ENCODE peak calls at places on chromosomes 7 and 10, in six cellular contexts. C, U, V, O, J and L are unnamed samples.

GRCh38 chr7:102101111-102101551 is 185.5 kb upstream of the SH2B2 start:
- DNase-seq in O (no peak), C (no peak), U (no peak), J (no peak), V (no peak), L (no peak)

GRCh38 chr10:34537629-34538231 is 277.4 kb downstream of the PARD3 start:
- DNase-seq in J (no peak), V (no peak), C (no peak), U (no peak), O (no peak), L (no peak)

GRCh38 chr10:114548662-114549061 is 109.4 kb downstream of the ABLIM1 start:
- DNase-seq in C (no peak), J (no peak), U (peak; percentile 80), O (peak; percentile 16), V (peak; percentile 56), L (no peak)

GRCh38 chr7:45187946-45188411 is 30.4 kb downstream of the RAMP3 start:
- DNase-seq in V (no peak), J (no peak), C (no peak), O (no peak), U (no peak), L (no peak)

GRCh38 chr7:87110778-87111177 is 41.5 kb upstream of the DMTF1 start:
- DNase-seq in J (no peak), U (peak; percentile 36), O (no peak), C (no peak), V (no peak), L (no peak)

GRCh38 chr7:158028290-158028941 is 559.2 kb downstream of the PTPRN2 start:
- DNase-seq in J (no peak), C (no peak), V (no peak), O (no peak), U (peak; percentile 72), L (no peak)

GRCh38 chr7:111753968-111754367 is 191.7 kb upstream of the IMMP2L start:
- DNase-seq in C (no peak), V (no peak), J (no peak), U (no peak), O (no peak), L (no peak)

GRCh38 chr10:30691601-30692015 is 62.1 kb upstream of the LYZL2 start:
- DNase-seq in V (no peak), O (no peak), J (no peak), C (no peak), U (no peak), L (no peak)

GRCh38 chr7:12257582-12257981 is 46.5 kb downstream of the TMEM106B start:
- DNase-seq in O (no peak), V (no peak), U (peak; percentile 7), C (peak; percentile 37), J (peak; percentile 11), L (no peak)

GRCh38 chr7:158771-159170 is 33.6 kb upstream of the FAM20C start:
- DNase-seq in J (no peak), C (no peak), V (no peak), O (no peak), U (no peak), L (no peak)

GRCh38 chr7:129489491-129489890 is 12.8 kb upstream of the SMKR1 start:
- DNase-seq in V (no peak), O (no peak), J (no peak), U (peak; percentile 12), C (no peak), L (no peak)

GRCh38 chr10:69500864-69501468 is 49.7 kb downstream of the TSPAN15 start:
- DNase-seq in V (no peak), J (no peak), O (no peak), C (no peak), U (no peak), L (no peak)

GRCh38 chr7:158910254-158911053 is 54.1 kb downstream of the DYNC2I1 start:
- DNase-seq in V (no peak), O (no peak), U (no peak), J (no peak), C (no peak), L (no peak)

GRCh38 chr7:13028731-13029099 is 341.3 kb downstream of the ARL4A start:
- DNase-seq in U (no peak), V (no peak), O (no peak), C (no peak), J (no peak), L (no peak)

GRCh38 chr7:44674381-44674780 is 68.0 kb downstream of the OGDH start:
- DNase-seq in J (no peak), U (no peak), V (no peak), O (no peak), C (no peak), L (no peak)

GRCh38 chr7:69438584-69438983 is 159.7 kb upstream of the AUTS2 start:
- DNase-seq in J (no peak), V (no peak), O (no peak), U (no peak), C (no peak), L (no peak)

GRCh38 chr10:122551450-122551849 is 9.1 kb upstream of the DMBT1 start:
- DNase-seq in U (peak; percentile 36), V (no peak), J (peak; percentile 18), C (no peak), O (no peak), L (no peak)

GRCh38 chr7:155733582-155734444 is 78.5 kb downstream of the SHH start:
- DNase-seq in U (no peak), O (no peak), C (no peak), J (no peak), V (no peak), L (no peak)

GRCh38 chr10:79129361-79129997 is 60.7 kb downstream of the ZMIZ1 start:
- DNase-seq in O (peak; percentile 70), U (peak; percentile 45), J (no peak), V (no peak), C (no peak), L (no peak)

GRCh38 chr7:23654508-23654907 is 25.5 kb upstream of the FAM221A start:
- DNase-seq in C (no peak), U (peak; percentile 15), V (peak; percentile 43), J (no peak), O (no peak), L (no peak)

GRCh38 chr7:80942261-80943041 is 23.6 kb upstream of the SEMA3C start:
- DNase-seq in V (peak; percentile 79), U (peak; percentile 61), J (no peak), C (peak; percentile 100), O (no peak), L (no peak)

GRCh38 chr10:100377830-100378229 is 30.8 kb downstream of the SCD start:
- DNase-seq in V (no peak), O (no peak), U (no peak), C (no peak), J (no peak), L (no peak)

GRCh38 chr7:26857534-26858228 is 6.7 kb downstream of the SKAP2 start:
- DNase-seq in J (no peak), V (no peak), U (no peak), C (no peak), O (no peak), L (no peak)

GRCh38 chr10:106189254-106189653 is 975.3 kb downstream of the SORCS1 start:
- DNase-seq in O (peak; percentile 30), U (peak; percentile 5), C (no peak), V (no peak), J (no peak), L (no peak)

DNA sequence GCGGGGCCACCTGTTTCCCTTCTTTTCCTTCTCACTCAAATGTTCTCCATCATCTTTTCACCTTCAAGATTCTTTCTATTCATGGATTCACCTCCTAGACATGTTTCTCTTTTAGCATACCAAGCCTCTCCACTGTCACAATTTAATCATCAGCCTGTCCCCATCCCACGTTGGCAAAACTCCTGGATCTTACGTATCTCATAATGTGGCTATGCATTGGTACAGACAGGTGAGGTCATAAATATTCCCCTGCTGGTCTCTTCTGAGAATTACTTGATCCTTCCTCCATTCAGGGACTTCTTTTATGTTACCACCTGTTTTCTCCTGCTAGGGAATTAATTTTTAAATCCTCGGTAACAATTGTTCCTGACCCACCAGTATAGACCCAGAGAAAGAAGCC is 262.6 kb upstream of the NEBL start:
- DNase-seq in V (no peak), J (no peak), C (no peak), O (no peak), U (no peak), L (no peak)
- TF ChIP-seq CTCF in V (no peak), J (no peak), C (no peak), O (no peak), U (no peak), L (no peak)

GRCh38 chr7:35255417-35255798 is 1.5 kb upstream of the TBX20 start:
- DNase-seq in V (no peak), J (no peak), C (no peak), U (no peak), O (no peak), L (no peak)
- TF ChIP-seq CTCF in V (no peak), J (no peak), C (no peak), U (no peak), O (no peak), L (no peak)

DNA sequence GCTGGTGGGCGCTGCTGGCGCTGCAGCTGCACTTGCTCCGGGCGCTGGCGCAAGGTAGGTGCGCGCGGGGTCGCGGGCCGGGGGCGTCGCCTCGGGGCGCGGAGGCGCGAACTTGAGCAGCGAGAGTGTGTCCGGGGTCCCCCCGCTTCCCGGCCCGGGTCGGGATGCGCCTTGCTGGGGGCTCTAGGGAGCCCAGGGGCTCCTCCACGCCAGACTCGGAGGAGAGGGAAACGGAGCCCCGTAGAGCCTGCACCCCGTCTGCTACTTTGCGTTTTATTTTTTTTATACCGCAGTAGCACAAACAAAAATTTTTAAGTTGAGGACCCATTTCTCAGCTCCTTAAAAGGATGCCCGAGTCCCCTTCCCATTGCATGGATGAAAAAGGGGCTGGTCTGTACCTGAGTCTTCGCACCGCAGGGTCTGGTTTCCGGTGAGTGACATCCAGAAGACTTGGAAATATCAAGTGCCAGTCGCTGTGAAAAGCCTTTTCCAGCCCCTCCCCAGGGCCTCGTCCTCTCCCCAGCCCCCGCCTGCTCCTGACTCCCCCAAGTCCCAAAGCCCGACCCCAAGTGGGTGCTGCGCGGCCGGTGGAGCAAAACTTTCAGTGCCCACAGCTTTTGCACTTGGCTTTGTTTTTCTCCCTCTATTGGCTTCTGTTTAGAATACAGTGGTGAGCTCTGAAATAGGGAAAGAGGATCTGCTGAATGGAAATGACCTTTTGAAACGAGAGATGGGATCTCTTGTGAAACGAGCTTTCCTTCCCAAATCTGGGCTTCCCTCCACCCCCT is 973 bp downstream of the SDK1 start:
- DNase-seq in U (peak; percentile 18), C (no peak), O (peak; percentile 26), J (no peak), V (no peak), L (no peak)
- TF ChIP-seq CTCF in U (no peak), C (peak; percentile 50), O (peak; percentile 51), J (no peak), V (peak; percentile 1), L (no peak)

DNA sequence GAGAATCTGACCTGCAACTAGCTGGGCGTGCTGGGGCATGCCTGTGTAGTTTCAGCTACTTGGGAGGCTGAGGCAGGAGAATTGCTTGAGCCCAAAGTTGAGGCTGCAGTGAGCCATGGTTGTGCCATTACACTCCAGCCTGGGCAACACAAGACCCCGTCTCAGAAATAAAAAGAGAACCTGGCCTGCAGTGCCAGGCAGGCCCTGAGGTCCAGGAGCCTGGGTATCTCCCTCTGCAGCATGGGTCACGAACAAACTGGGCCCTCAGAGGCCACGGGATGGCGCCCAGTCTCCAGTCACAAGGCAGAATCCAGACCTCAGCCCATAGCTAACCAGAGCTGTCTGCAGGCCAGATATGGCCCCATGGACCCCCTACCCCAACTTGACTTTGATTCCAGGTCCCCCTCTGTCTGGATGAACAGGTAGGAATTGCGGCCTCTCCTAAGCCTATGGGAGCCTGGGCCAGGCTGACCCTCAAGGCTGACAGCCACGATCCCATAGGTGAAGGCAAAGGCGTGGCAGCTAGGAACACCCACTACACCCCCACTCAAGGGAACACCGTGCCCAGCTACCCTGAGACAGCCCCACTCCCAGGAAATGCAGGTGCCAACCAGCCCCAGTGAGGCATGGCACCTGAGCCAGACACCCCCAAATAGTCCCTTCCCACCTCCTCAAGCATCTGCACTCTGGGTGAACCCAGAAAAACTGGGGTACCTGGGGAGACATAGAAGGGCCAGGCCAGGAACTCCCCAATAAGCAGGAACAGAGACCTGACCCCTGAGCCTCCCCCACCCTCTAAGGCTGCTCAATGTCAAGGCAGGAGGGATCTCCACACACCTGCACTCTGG is 102.8 kb upstream of the TNRC18 start:
- DNase-seq in U (peak; percentile 57), V (no peak), O (no peak), C (no peak), J (no peak), L (no peak)
- TF ChIP-seq CTCF in U (peak; percentile 70), V (peak; percentile 2), O (peak; percentile 17), C (no peak), J (no peak), L (no peak)